ENCODE peak calls at places on chromosomes 11 and 22, in six cellular contexts. K is SK-N-SH, F is fibroblast of the aortic adventitia, O is nephron progenitor cell, T is ovary, A is neural crest cell. L is an unnamed sample.

GRCh38 chr11:10351435-10351767 is 46.5 kb downstream of the ADM start:
- DNase-seq in K (no peak), F (no peak), O (no peak), T (peak), A (no peak), L (no peak)

GRCh38 chr22:37240240-37240940 is 3.7 kb downstream of the RAC2 start:
- DNase-seq in K (no peak), F (no peak), O (no peak), T (no peak), A (no peak), L (no peak)

GRCh38 chr11:82872377-82873150 is 27.7 kb downstream of the PRCP start:
- DNase-seq in K (no peak), F (no peak), O (no peak), T (no peak), A (no peak), L (no peak)

GRCh38 chr11:63813563-63814382 is 517 bp downstream of the SPINDOC start:
- DNase-seq in K (peak), F (peak), O (peak), T (peak), A (peak), L (peak)

GRCh38 chr11:44036811-44037657 is 10.7 kb upstream of the ACCSL start:
- DNase-seq in K (peak), F (peak), O (peak), T (peak), A (peak), L (peak)

GRCh38 chr11:121236115-121237001 is 56.2 kb upstream of the SC5D start:
- DNase-seq in K (no peak), F (peak), O (peak), T (no peak), A (no peak), L (no peak)

GRCh38 chr11:2587976-2588748 is 111.6 kb downstream of the KCNQ1OT1 start:
- DNase-seq in K (peak), F (no peak), O (no peak), T (no peak), A (peak), L (no peak)

GRCh38 chr22:23179381-23180294 is 671 bp upstream of the BCR start:
- DNase-seq in K (no peak), F (no peak), O (no peak), T (peak), A (no peak), L (no peak)

GRCh38 chr11:1307998-1308744 is 1.3 kb downstream of the TOLLIP start:
- DNase-seq in K (peak), F (peak), O (no peak), T (no peak), A (no peak), L (no peak)

GRCh38 chr11:94525933-94526332 is 13.7 kb downstream of the C11orf97 start:
- DNase-seq in K (no peak), F (peak), O (no peak), T (peak), A (no peak), L (no peak)

GRCh38 chr22:28656156-28656555 is 23.5 kb downstream of the TTC28 start:
- DNase-seq in K (peak), F (no peak), O (no peak), T (no peak), A (no peak), L (no peak)

GRCh38 chr11:117232911-117233409 is 489 bp downstream of the RNF214 start:
- DNase-seq in K (peak), F (no peak), O (peak), T (peak), A (peak), L (peak)

GRCh38 chr11:40130427-40130826 is 1329.0 kb downstream of the LRRC4C start:
- DNase-seq in K (peak), F (no peak), O (peak), T (no peak), A (no peak), L (no peak)

L was measured in activated CD4-positive, alpha-beta memory T cell treated with anti-CD3 and anti-CD28 coated beads, Interleukin-2, amount 10 ng/mL, durations not matched to agents 7 days and 5 days.